ENCODE peak calls at places on chromosomes 16 and 17, in six cellular contexts. X is AG08396; J is GM12891; L is stimulated activated CD4-positive, alpha-beta T cell treated with anti-CD3 and anti-CD28 coated beads, Interleukin-2, amount 100 ng/mL, for 48 hours; K is substantia nigra; O is fibroblast of mammary gland. I is an unnamed sample.

GRCh38 chr16:65884018-65884417 is 482.5 kb upstream of the CDH5 start:
- DNase-seq in J (no peak), O (peak), L (no peak), X (no peak), K (no peak), I (no peak)

GRCh38 chr16:47699090-47699489 is 238.0 kb downstream of the PHKB start:
- DNase-seq in K (no peak), X (no peak), J (no peak), L (no peak), O (no peak), I (no peak)

GRCh38 chr16:69105501-69106361 is at the start of gene HAS3:
- DNase-seq in J (peak), L (peak), K (no peak), X (peak), O (peak), I (peak)

GRCh38 chr16:21638573-21638975 is 13.8 kb downstream of the IGSF6 start:
- DNase-seq in L (no peak), K (no peak), O (peak), X (peak), J (no peak), I (no peak)

GRCh38 chr17:49991409-49991808 is 3.6 kb downstream of the DLX3 start:
- DNase-seq in O (no peak), K (no peak), L (no peak), X (peak), J (no peak), I (no peak)

GRCh38 chr16:71943887-71944286 is 48.6 kb downstream of the IST1 start:
- DNase-seq in L (no peak), X (no peak), K (no peak), J (no peak), O (no peak), I (no peak)

GRCh38 chr17:13953871-13954270 is 115.4 kb upstream of the COX10 start:
- DNase-seq in X (peak), L (no peak), O (peak), J (no peak), K (no peak), I (no peak)

GRCh38 chr17:57357392-57357784 is 101.1 kb downstream of the MSI2 start:
- DNase-seq in L (no peak), O (no peak), X (no peak), K (peak), J (no peak), I (peak)

GRCh38 chr17:10021239-10021638 is 116.2 kb upstream of the RCVRN start:
- DNase-seq in X (no peak), O (peak), J (no peak), K (peak), L (no peak), I (no peak)

GRCh38 chr17:32859857-32860525 is 16.9 kb downstream of the MYO1D start:
- DNase-seq in O (no peak), L (no peak), K (no peak), J (no peak), X (no peak), I (no peak)

GRCh38 chr17:29212094-29212631 is 32.0 kb upstream of the MYO18A start:
- DNase-seq in O (no peak), X (no peak), K (no peak), J (no peak), L (no peak), I (no peak)

GRCh38 chr17:17043668-17044226 is 1.5 kb downstream of the MPRIP start:
- DNase-seq in O (peak), J (no peak), L (no peak), X (no peak), K (no peak), I (no peak)